ENCODE peak calls at places on chromosomes 1 and 21, in seven cellular contexts. G is spleen, Y is lower leg skin, F is ovary, M is breast epithelium, P is endothelial cell of umbilical vein, W is uterus. V is an unnamed sample.

GRCh38 chr1:110457206-110457605 is 6.3 kb downstream of the PROK1 start:
- DNase-seq in M (no peak), G (peak; percentile 54), W (no peak), Y (no peak), F (no peak), P (no peak), V (no peak)

GRCh38 chr1:81650741-81651140 is 150.0 kb upstream of the ADGRL2 start:
- DNase-seq in P (no peak), Y (no peak), G (no peak), W (no peak), F (no peak), M (no peak), V (no peak)

GRCh38 chr1:64209221-64209620 is 5.8 kb downstream of the UBE2U start:
- DNase-seq in Y (no peak), W (no peak), F (no peak), G (no peak), P (no peak), M (no peak), V (no peak)

GRCh38 chr1:54137532-54138061 is 15.2 kb downstream of the CDCP2 start:
- DNase-seq in F (peak; percentile 38), P (peak; percentile 86), Y (no peak), G (no peak), W (peak; percentile 48), M (no peak), V (no peak)

GRCh38 chr1:233675394-233675793 is 61.5 kb downstream of the KCNK1 start:
- DNase-seq in W (no peak), M (no peak), P (no peak), F (no peak), Y (no peak), G (no peak), V (no peak)

GRCh38 chr1:84103197-84103992 is 40.7 kb upstream of the PRKACB start:
- DNase-seq in F (peak; percentile 55), M (no peak), Y (no peak), P (peak; percentile 77), W (peak; percentile 41), G (no peak), V (peak; percentile 49)

GRCh38 chr1:8679411-8679800 is 138.0 kb downstream of the RERE start:
- DNase-seq in P (peak; percentile 57), F (no peak), Y (no peak), G (no peak), M (no peak), W (no peak), V (no peak)

GRCh38 chr1:211909385-211909784 is 78.8 kb upstream of the LPGAT1 start:
- DNase-seq in P (no peak), M (no peak), G (no peak), Y (no peak), W (no peak), F (no peak), V (no peak)

GRCh38 chr1:211606327-211606913 is 27.5 kb upstream of the SLC30A1 start:
- DNase-seq in G (peak; percentile 83), Y (no peak), P (no peak), F (no peak), W (no peak), M (no peak), V (peak; percentile 52)

GRCh38 chr1:2438038-2438437 is 25.7 kb upstream of the PEX10 start:
- DNase-seq in W (no peak), F (no peak), Y (no peak), M (peak; percentile 36), G (no peak), P (no peak), V (peak; percentile 73)

GRCh38 chr21:16419188-16419874 is 689.5 kb downstream of the USP25 start:
- DNase-seq in W (peak; percentile 76), M (peak; percentile 47), G (no peak), Y (peak; percentile 86), P (peak; percentile 99), F (peak; percentile 82), V (no peak)

GRCh38 chr1:89605692-89606091 is 27.2 kb upstream of the LRRC8C start:
- DNase-seq in G (no peak), F (no peak), W (no peak), M (no peak), Y (no peak), P (peak; percentile 82), V (no peak)

GRCh38 chr21:46621457-46622182 is 13.9 kb upstream of the PRMT2 start:
- DNase-seq in G (no peak), F (no peak), Y (no peak), W (no peak), P (no peak), M (peak; percentile 73), V (no peak)

DNA sequence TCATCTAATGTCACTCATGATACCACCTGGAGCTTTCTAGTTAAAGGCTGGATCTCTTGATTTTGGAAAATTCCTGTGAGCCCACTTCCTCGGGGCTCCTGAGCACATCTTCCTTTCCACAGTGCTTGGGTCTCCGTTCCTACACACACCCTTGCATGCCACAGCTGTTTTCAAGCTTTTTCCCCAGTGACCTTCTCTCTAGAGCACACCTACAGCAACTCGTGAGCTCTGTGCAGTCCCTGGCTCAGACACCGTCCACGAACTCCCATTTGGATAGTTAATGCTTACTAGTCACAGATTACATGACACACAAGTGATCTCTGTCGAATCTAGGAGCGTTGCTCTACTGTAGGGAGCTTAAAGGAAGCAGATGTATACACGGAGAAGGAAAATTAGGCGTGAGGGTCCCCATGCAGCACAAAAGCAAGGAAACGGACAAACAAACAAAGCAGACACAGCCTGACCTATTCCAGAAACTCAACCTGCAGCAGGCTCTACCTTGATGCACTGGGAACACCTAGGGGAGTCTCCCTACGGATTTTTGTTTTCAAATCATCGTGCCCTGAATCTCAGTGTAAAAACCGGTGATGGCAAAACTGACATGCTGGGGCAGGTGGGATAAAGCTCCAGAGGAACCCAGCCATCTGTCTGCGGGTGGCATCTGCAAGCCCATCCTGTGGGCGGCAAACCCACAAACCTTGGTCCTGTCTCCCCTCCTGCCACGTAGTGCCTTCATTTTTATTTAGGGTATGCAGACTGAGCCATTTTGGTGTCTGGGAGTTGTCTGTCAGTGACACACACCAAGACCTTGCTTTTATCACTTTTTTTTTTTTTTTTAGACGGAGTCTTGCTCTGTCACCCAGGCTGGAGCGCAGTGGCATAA is 177.8 kb downstream of the RUNX1 start:
- DNase-seq in M (no peak), G (no peak), F (no peak), W (no peak), Y (no peak), P (no peak), V (no peak)
- TF ChIP-seq POLR2A in M (no peak), G (no peak), F (no peak), W (no peak), Y (no peak), P (no peak), V (no peak)

GRCh38 chr1:32072622-32073386 is at the start of gene TMEM39B:
- DNase-seq in F (peak; percentile 93), G (peak; percentile 100), Y (peak; percentile 99), W (peak; percentile 93), M (peak; percentile 92), P (peak; percentile 94), V (peak; percentile 99)
- TF ChIP-seq POLR2A in F (peak; percentile 24), G (no peak), Y (no peak), W (peak; percentile 63), M (peak; percentile 47), P (peak; percentile 76), V (no peak)

DNA sequence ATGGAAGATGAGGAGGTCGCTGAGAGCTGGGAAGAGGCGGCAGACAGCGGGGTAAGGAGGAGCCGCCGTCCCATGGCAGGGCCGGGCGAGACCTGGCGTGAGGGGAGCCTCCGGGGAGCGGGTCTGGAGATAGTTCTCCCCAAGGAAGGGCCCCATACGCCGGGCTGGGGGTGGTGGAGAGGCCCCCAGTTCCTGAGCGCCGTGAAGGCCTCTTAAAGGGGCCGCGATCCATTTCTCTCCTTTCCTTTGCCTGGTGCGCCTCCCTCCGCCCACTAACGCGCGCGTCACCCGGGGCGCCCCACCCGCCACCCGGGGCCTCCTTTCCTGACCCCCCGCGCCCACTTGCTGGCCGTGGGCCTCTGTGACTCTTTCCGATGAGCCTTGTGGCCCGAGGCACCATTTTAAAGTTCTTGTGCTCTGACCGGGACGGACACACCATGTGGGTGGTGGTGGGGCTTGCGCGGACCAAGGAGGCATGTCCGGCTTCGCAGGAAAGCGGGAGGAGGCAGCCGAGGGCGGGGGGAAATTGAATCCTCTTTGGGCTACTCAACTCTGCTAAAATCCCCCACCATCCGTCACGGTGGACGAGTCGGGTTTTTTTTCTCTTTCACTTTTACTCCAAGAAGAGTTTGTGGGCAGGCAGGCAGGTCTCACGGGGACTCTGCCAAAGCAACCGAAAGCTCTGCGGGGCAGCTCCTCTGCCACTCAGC is 371 bp downstream of the SZRD1 start:
- DNase-seq in Y (peak; percentile 97), P (peak; percentile 94), W (peak; percentile 85), F (peak; percentile 87), G (no peak), M (peak; percentile 79), V (peak; percentile 86)
- TF ChIP-seq POLR2A in Y (no peak), P (peak; percentile 85), W (peak; percentile 92), F (peak; percentile 95), G (peak; percentile 60), M (peak; percentile 92), V (peak; percentile 78)

GRCh38 chr1:230334447-230334837 is 91.7 kb downstream of the PGBD5 start:
- DNase-seq in P (no peak), W (no peak), G (no peak), M (no peak), F (no peak), Y (no peak), V (no peak)
- TF ChIP-seq POLR2A in P (no peak), W (no peak), G (no peak), M (no peak), F (no peak), Y (no peak), V (no peak)

DNA sequence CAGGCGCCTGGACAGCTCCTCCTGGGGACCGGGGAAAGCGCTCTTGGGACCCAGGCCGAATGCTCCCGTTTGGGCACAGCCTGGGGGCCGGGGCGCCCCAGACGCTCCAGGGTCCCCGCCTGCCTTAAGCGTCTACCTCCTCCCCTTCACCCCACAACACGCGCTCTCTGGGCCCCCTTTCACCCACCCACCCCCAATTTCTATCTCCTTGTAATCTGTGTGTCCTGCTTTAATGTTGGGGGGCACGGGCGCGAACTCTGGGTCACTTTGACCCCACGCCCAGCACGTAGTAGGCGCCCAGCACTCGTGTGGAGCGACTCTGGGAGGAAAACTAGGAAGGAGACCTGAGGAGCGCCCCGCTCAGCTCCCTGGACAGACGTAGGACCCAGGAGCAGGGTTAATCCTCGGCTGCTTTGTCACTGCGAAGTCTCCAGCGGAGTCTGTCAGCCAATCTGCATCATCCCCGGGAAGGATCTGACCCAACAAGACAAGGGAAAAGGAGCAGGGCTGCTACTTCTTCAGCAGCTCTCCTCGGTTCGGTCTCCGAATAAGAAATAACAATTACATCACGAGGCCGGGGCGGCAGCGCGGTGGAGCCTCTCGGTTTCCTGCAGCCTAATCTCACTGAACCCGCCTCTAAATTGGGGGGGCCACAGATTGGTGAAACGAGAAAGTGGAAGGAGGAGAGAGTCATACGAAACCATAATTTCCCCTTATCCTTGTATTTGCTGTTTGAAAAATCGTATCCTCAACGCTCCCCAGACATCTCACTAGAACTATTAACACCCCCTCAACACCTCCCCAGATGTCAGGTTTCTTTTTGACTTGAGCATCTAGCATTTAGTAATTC is 806 bp upstream of the NRIP1 start:
- DNase-seq in G (peak; percentile 94), W (peak; percentile 76), M (peak; percentile 63), Y (peak; percentile 95), F (peak; percentile 85), P (peak; percentile 67), V (peak; percentile 79)
- TF ChIP-seq POLR2A in G (no peak), W (peak; percentile 62), M (no peak), Y (no peak), F (peak; percentile 77), P (peak; percentile 43), V (peak; percentile 76)